ENCODE peak calls at places on chromosomes 6 and 20, in ten cellular contexts. F is ovary, J is IMR-90, D is transverse colon, R is upper lobe of right lung, K is psoas muscle, O is right cardiac atrium, M is Peyer's patch, Z is heart left ventricle, I is fibroblast of lung. W is an unnamed sample. For H3K4me1, the result is how much of the 10 kb centered on the place peaks cover.

GRCh38 chr20:25280574-25281535 is 33.0 kb downstream of the PYGB start:
- DNase-seq in I (no peak), O (peak), F (no peak), J (no peak), K (peak), M (no peak), R (peak), D (peak), Z (peak), W (peak)

GRCh38 chr6:93550551-93551276 is 131.4 kb upstream of the EPHA7 start:
- DNase-seq in J (no peak), M (no peak), D (no peak), K (no peak), F (no peak), I (peak), Z (no peak), R (no peak), O (no peak), W (no peak)

GRCh38 chr6:163661271-163661671 is 246.8 kb downstream of the QKI start:
- DNase-seq in Z (no peak), D (no peak), F (no peak), K (no peak), R (no peak), M (peak), O (peak), I (no peak), J (no peak), W (no peak)

GRCh38 chr6:3031857-3032256 is 32.2 kb downstream of the NQO2 start:
- DNase-seq in O (no peak), R (no peak), Z (no peak), K (no peak), M (peak), J (no peak), F (no peak), D (no peak), I (no peak), W (no peak)

GRCh38 chr20:34268851-34269668 is 27.8 kb downstream of the ASIP start:
- DNase-seq in Z (peak), D (peak), O (peak), K (peak), J (no peak), I (peak), R (peak), F (peak), M (peak), W (peak)

GRCh38 chr6:13526718-13527668 is 39.6 kb upstream of the GFOD1 start:
- DNase-seq in I (no peak), K (peak), Z (no peak), O (peak), M (peak), D (peak), R (no peak), J (no peak), F (no peak), W (peak)

GRCh38 chr6:141829566-141829965 is 303.2 kb upstream of the GJE1 start:
- DNase-seq in J (no peak), M (no peak), D (no peak), R (no peak), I (no peak), Z (no peak), K (no peak), F (no peak), O (no peak), W (no peak)

GRCh38 chr20:19828233-19828632 is 70.2 kb downstream of the RIN2 start:
- DNase-seq in J (peak), K (no peak), R (no peak), D (no peak), M (peak), O (no peak), Z (no peak), I (peak), F (no peak), W (no peak)

GRCh38 chr20:50475879-50476292 is 34.3 kb upstream of the PTPN1 start:
- DNase-seq in D (peak), J (peak), I (peak), M (no peak), O (no peak), F (peak), R (no peak), K (no peak), Z (no peak), W (peak)

GRCh38 chr20:24785141-24785924 is 163.7 kb upstream of the CST7 start:
- DNase-seq in D (no peak), J (peak), M (no peak), O (no peak), R (no peak), I (peak), Z (no peak), K (no peak), F (no peak), W (no peak)

GRCh38 chr6:16042751-16043150 is 86.1 kb upstream of the MYLIP start:
- DNase-seq in I (no peak), O (no peak), K (no peak), M (no peak), Z (no peak), F (no peak), R (no peak), D (no peak), J (no peak), W (no peak)

GRCh38 chr6:85126448-85127178 is 323.3 kb upstream of the NT5E start:
- DNase-seq in K (peak), I (peak), R (no peak), D (peak), J (peak), Z (no peak), F (peak), O (peak), M (no peak), W (no peak)

GRCh38 chr6:148818939-148819575 is 72.2 kb downstream of the UST start:
- DNase-seq in J (no peak), R (no peak), D (no peak), O (no peak), M (no peak), I (no peak), F (no peak), Z (no peak), K (no peak), W (no peak)

GRCh38 chr6:153031335-153031955 is 28.9 kb upstream of the MTRF1L start:
- DNase-seq in J (peak), D (no peak), I (peak), Z (no peak), R (no peak), M (no peak), F (no peak), O (no peak), K (no peak), W (no peak)

GRCh38 chr6:69901361-69901760 is 35.0 kb downstream of the COL19A1 start:
- DNase-seq in J (no peak), D (no peak), I (no peak), F (no peak), R (no peak), M (no peak), Z (no peak), O (no peak), K (no peak), W (no peak)

GRCh38 chr6:105726902-105727655 is 324.2 kb upstream of the PREP start:
- DNase-seq in D (no peak), J (peak), F (no peak), R (no peak), Z (no peak), M (no peak), O (no peak), K (no peak), I (peak), W (no peak)

GRCh38 chr6:119467478-119468081 is 118.0 kb upstream of the MAN1A1 start:
- DNase-seq in D (no peak), K (no peak), Z (no peak), J (peak), F (no peak), R (no peak), I (peak), M (no peak), O (no peak), W (no peak)

GRCh38 chr6:166223091-166223490 is 55.4 kb upstream of the TBXT start:
- DNase-seq in D (no peak), K (no peak), Z (no peak), F (no peak), J (no peak), M (no peak), R (no peak), O (no peak), I (no peak), W (no peak)
- H3K4me3 ChIP-seq in D (no peak), K (no peak), Z (no peak), F (no peak), J (no peak), M (no peak), R (no peak), O (no peak), I (no peak), W (no peak)

GRCh38 chr20:3801846-3802245 is 5.7 kb downstream of the CDC25B start:
- DNase-seq in I (no peak), J (no peak), Z (no peak), R (no peak), K (no peak), O (peak), F (no peak), D (no peak), M (no peak), W (no peak)

GRCh38 chr20:3803854-3804253 is 7.7 kb downstream of the CDC25B start:
- DNase-seq in M (no peak), F (no peak), O (no peak), K (no peak), Z (no peak), D (no peak), I (no peak), J (no peak), R (no peak), W (no peak)

GRCh38 chr20:3802524-3803239 is 6.6 kb downstream of the CDC25B start:
- DNase-seq in J (no peak), D (no peak), K (no peak), F (no peak), R (no peak), O (no peak), Z (no peak), I (no peak), M (no peak), W (no peak)

GRCh38 chr20:3804254-3804751 is 8.2 kb downstream of the CDC25B start:
- DNase-seq in Z (no peak), F (no peak), J (no peak), O (no peak), R (no peak), K (no peak), D (no peak), M (no peak), I (peak), W (no peak)

GRCh38 chr20:3803289-3803688 is 7.2 kb downstream of the CDC25B start:
- DNase-seq in J (no peak), O (no peak), D (no peak), K (no peak), R (no peak), I (no peak), F (no peak), Z (no peak), M (no peak), W (no peak)
- H3K4me1 ChIP-seq in J (under half), O (under half), D (under half), K (under half), R (half or more), I (half or more), F (under half), Z (under half), M (half or more), W (under half)

GRCh38 chr6:160264213-160264612 is 5.6 kb upstream of the SLC22A2 start:
- DNase-seq in I (no peak), M (no peak), O (no peak), D (no peak), J (no peak), R (no peak), K (no peak), Z (no peak), F (no peak), W (no peak)
- H3K4me3 ChIP-seq in I (no peak), M (no peak), O (no peak), D (no peak), J (no peak), R (no peak), K (no peak), Z (no peak), F (no peak), W (no peak)

GRCh38 chr6:42112351-42112750 is 30.1 kb downstream of the C6orf132 start:
- DNase-seq in J (no peak), R (no peak), M (no peak), K (no peak), I (no peak), D (no peak), Z (no peak), F (no peak), O (no peak), W (no peak)

GRCh38 chr6:42120895-42121865 is 21.2 kb downstream of the C6orf132 start:
- DNase-seq in O (no peak), K (no peak), D (peak), R (no peak), F (no peak), Z (no peak), I (peak), M (no peak), J (no peak), W (no peak)

GRCh38 chr6:42113929-42114636 is 28.3 kb downstream of the C6orf132 start:
- DNase-seq in K (no peak), R (no peak), M (no peak), J (peak), O (no peak), F (no peak), Z (no peak), D (peak), I (no peak), W (no peak)

GRCh38 chr6:42118162-42119001 is 24.0 kb downstream of the C6orf132 start:
- DNase-seq in R (peak), M (no peak), J (no peak), O (peak), D (peak), F (no peak), I (no peak), K (peak), Z (no peak), W (peak)

DNA sequence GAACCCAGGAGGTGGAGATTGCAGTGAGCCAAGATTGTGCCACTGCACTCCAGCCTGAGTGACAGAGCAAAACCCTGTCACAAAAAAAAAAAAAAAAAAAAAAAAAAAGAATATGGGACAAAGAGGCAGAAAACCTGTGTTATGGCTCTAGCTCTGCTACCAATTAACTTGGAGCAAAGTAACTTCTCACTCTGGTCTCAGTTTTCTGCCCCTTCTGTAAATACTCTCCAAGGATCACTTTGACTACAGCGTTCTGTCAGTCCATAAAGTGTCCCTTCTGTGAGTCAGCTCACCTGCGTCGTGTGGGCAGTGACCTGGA is 24.6 kb downstream of the C6orf132 start:
- DNase-seq in J (no peak), I (no peak), M (no peak), O (no peak), K (no peak), Z (no peak), R (no peak), D (no peak), F (no peak), W (no peak)
- H3K4me1 ChIP-seq in J (under half), I (under half), M (under half), O (under half), K (under half), Z (under half), R (under half), D (under half), F (under half), W (under half)

GRCh38 chr20:4720977-4721349 is 746 bp upstream of the PRND start:
- DNase-seq in R (no peak), I (no peak), J (no peak), D (no peak), F (peak), K (no peak), M (peak), Z (no peak), O (peak), W (no peak)
- H3K4me3 ChIP-seq in R (no peak), I (no peak), J (no peak), D (no peak), F (no peak), K (peak), M (no peak), Z (no peak), O (no peak), W (no peak)

GRCh38 chr6:44001318-44001868 is 125.9 kb downstream of the MRPL14 start:
- DNase-seq in M (no peak), I (peak), J (no peak), Z (peak), F (peak), O (no peak), R (peak), K (no peak), D (no peak), W (no peak)
- H3K4me1 ChIP-seq in M (under half), I (under half), J (under half), Z (under half), F (under half), O (under half), R (under half), K (under half), D (under half), W (under half)

DNA sequence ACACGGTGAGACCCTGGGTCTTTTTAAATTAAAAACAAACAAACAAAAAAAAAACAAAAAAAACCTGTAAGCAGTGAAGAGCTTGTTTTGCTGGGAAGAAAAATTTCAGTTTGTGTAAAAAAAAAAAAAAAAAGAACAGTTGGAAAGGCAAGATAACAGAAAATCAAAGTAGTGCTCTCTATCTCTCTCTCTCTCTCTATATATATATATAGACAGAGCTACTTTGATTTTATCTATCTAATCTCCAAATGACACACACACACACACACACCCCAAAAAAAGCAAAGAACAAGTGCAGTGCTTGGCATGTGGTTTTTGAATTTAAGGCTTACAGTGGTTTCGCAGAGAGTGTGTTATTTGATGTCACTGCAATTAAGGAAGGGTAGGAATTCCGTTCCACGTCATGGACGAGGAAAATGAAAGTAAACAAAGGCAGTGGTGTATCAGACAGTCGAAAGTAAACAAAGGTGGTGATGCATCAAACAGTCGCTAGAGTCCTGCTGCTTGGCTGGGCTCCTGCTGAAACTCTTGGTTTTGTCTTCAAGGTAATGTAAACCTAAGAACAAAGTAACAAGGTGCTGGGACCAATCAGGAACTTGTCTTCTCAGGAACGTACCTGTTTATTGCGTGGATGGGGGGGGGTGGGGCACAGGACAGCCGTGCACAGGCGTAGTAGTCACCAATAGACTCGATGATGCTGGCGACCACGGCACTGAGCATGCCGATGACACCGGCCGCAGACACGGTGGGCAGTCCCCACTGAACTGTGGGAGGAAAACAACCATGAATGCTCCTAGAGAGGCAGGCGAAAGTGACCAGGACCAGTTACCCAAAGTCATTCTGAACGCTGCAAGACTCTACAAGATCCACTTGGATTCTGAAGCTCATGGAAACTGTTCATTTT is 131.8 kb downstream of the SLC23A2 start:
- DNase-seq in D (peak), I (peak), Z (no peak), K (no peak), O (no peak), F (no peak), J (peak), M (no peak), R (no peak), W (no peak)
- H3K4me3 ChIP-seq in D (peak), I (no peak), Z (no peak), K (no peak), O (no peak), F (no peak), J (no peak), M (peak), R (no peak), W (no peak)

DNA sequence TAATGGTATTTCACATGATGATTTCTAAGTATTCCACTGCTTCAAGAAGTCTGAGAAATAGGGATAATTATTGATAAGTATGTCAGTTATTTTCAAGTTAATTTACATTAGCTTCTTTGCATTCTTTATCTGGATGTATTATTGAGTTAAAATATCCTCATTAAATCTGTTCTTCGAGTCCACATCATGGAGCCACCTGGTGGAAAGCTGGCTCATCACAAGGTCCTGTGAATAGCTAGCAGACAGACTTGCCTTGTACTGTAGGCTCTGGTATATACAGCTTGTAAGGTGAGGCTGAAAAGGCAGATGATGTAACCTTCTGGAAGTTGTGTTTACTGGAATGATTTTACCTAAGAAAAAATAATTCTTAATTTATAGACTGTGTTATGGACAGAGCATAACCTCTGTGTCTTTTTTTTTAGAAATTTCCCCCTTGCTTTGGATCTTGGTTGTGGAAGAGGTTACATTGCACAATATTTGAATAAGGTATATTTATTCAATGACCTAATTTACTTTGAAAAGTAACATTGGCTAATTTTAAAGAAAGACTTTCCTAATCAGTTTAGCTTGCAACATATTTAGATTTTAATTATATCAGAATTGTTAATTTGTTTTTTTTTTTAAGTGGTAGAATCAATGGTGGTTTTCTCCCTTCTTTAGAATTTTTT is 3.5 kb downstream of the NDUFAF5 start:
- DNase-seq in D (peak), J (peak), M (peak), O (no peak), K (no peak), R (no peak), F (no peak), I (peak), Z (no peak), W (peak)
- H3K4me1 ChIP-seq in D (under half), J (under half), M (under half), O (under half), K (half or more), R (under half), F (under half), I (under half), Z (half or more), W (under half)

GRCh38 chr6:139064981-139065665 is 36.6 kb downstream of the ABRACL start:
- DNase-seq in F (no peak), R (no peak), K (no peak), M (no peak), J (no peak), Z (no peak), O (no peak), D (no peak), I (no peak), W (no peak)
- H3K4me3 ChIP-seq in F (no peak), R (no peak), K (no peak), M (no peak), J (no peak), Z (no peak), O (no peak), D (no peak), I (no peak), W (no peak)

W was measured in adrenal gland.